ENCODE peak calls at places on chromosomes 1 and 21, in nine cellular contexts. J, T, D, R, O, I, L, Q and M are unnamed samples. For H3K36me3, the result is how much of the 10 kb centered on the place peaks cover.

GRCh38 chr1:51728611-51729155 is 111.8 kb downstream of the OSBPL9 start:
- DNase-seq in J (no peak), T (no peak), D (no peak), R (no peak), O (no peak), I (no peak), L (no peak), Q (no peak), M (no peak)

GRCh38 chr1:85316324-85316723 is 39.9 kb upstream of the BCL10 start:
- DNase-seq in J (no peak), T (no peak), D (no peak), R (no peak), O (no peak), I (no peak), L (no peak), Q (no peak), M (no peak)

GRCh38 chr1:13830170-13830569 is 130.2 kb downstream of the PRDM2 start:
- DNase-seq in J (no peak), T (no peak), D (no peak), R (no peak), O (no peak), I (no peak), L (no peak), Q (no peak), M (no peak)

GRCh38 chr1:9901148-9902059 is 8.7 kb downstream of the CTNNBIP1 start:
- DNase-seq in J (no peak), T (no peak), D (no peak), R (peak), O (no peak), I (no peak), L (peak), Q (no peak), M (no peak)

GRCh38 chr1:182249201-182249676 is 142.4 kb downstream of the GLUL start:
- DNase-seq in J (no peak), T (no peak), D (peak), R (no peak), O (no peak), I (peak), L (peak), Q (no peak), M (peak)

GRCh38 chr1:51628715-51629590 is 12.1 kb downstream of the OSBPL9 start:
- DNase-seq in J (no peak), T (no peak), D (peak), R (no peak), O (no peak), I (no peak), L (no peak), Q (no peak), M (no peak)

GRCh38 chr1:95023399-95024050 is 49.2 kb downstream of the ALG14 start:
- DNase-seq in J (peak), T (no peak), D (peak), R (no peak), O (no peak), I (no peak), L (no peak), Q (no peak), M (no peak)

GRCh38 chr1:6783956-6784559 is 1.2 kb upstream of the CAMTA1 start:
- DNase-seq in J (no peak), T (no peak), D (peak), R (no peak), O (no peak), I (peak), L (no peak), Q (no peak), M (no peak)

GRCh38 chr1:65958561-65959350 is 166.1 kb downstream of the PDE4B start:
- DNase-seq in J (peak), T (peak), D (peak), R (no peak), O (no peak), I (peak), L (no peak), Q (no peak), M (no peak)

GRCh38 chr1:56025942-56026341 is 553.4 kb downstream of the PLPP3 start:
- DNase-seq in J (peak), T (no peak), D (peak), R (no peak), O (no peak), I (no peak), L (no peak), Q (no peak), M (no peak)

GRCh38 chr1:115829023-115829674 is 11.8 kb downstream of the NHLH2 start:
- DNase-seq in J (peak), T (no peak), D (peak), R (peak), O (peak), I (no peak), L (no peak), Q (peak), M (peak)

GRCh38 chr1:57724535-57724934 is 300.7 kb upstream of the DAB1 start:
- DNase-seq in J (no peak), T (no peak), D (no peak), R (no peak), O (no peak), I (no peak), L (no peak), Q (no peak), M (no peak)

GRCh38 chr1:84643183-84643582 is 47.1 kb downstream of the SSX2IP start:
- DNase-seq in J (no peak), T (no peak), D (no peak), R (no peak), O (no peak), I (no peak), L (no peak), Q (no peak), M (no peak)

GRCh38 chr21:16305686-16306085 is 575.9 kb downstream of the USP25 start:
- DNase-seq in J (no peak), T (no peak), D (no peak), R (no peak), O (no peak), I (no peak), L (no peak), Q (no peak), M (no peak)

GRCh38 chr1:90718411-90719320 is 1.6 kb upstream of the BARHL2 start:
- DNase-seq in J (no peak), T (no peak), D (no peak), R (no peak), O (no peak), I (no peak), L (no peak), Q (no peak), M (no peak)

GRCh38 chr21:35226302-35226701 is 177.2 kb upstream of the RUNX1 start:
- DNase-seq in J (no peak), T (no peak), D (peak), R (no peak), O (no peak), I (no peak), L (peak), Q (no peak), M (no peak)

GRCh38 chr1:46204406-46204742 is 1.2 kb downstream of the LURAP1 start:
- DNase-seq in J (no peak), T (no peak), D (no peak), R (peak), O (no peak), I (no peak), L (no peak), Q (peak), M (no peak)

GRCh38 chr1:102772831-102773230 is 335.5 kb downstream of the COL11A1 start:
- DNase-seq in J (no peak), T (no peak), D (peak), R (no peak), O (no peak), I (no peak), L (no peak), Q (no peak), M (no peak)

GRCh38 chr1:15742339-15742801 is at the start of gene TMEM82:
- DNase-seq in J (no peak), T (no peak), D (no peak), R (no peak), O (peak), I (no peak), L (peak), Q (no peak), M (peak)

GRCh38 chr1:85550784-85551516 is 29.6 kb upstream of the CCN1 start:
- DNase-seq in J (peak), T (no peak), D (peak), R (no peak), O (no peak), I (no peak), L (no peak), Q (no peak), M (no peak)

GRCh38 chr1:248710305-248710900 is 7.8 kb upstream of the OR14I1 start:
- DNase-seq in J (no peak), T (no peak), D (no peak), R (no peak), O (no peak), I (no peak), L (no peak), Q (no peak), M (no peak)

GRCh38 chr1:209777587-209777986 is 6.8 kb downstream of the C1orf74 start:
- DNase-seq in J (no peak), T (no peak), D (no peak), R (no peak), O (no peak), I (no peak), L (no peak), Q (no peak), M (no peak)

GRCh38 chr21:43981151-43981870 is 30.8 kb upstream of the TRAPPC10 start:
- DNase-seq in J (no peak), T (no peak), D (no peak), R (no peak), O (no peak), I (no peak), L (no peak), Q (no peak), M (no peak)
- H3K36me3 ChIP-seq in J (under half), T (under half), D (under half), R (half or more), O (under half), I (under half), L (under half), Q (under half), M (under half)

DNA sequence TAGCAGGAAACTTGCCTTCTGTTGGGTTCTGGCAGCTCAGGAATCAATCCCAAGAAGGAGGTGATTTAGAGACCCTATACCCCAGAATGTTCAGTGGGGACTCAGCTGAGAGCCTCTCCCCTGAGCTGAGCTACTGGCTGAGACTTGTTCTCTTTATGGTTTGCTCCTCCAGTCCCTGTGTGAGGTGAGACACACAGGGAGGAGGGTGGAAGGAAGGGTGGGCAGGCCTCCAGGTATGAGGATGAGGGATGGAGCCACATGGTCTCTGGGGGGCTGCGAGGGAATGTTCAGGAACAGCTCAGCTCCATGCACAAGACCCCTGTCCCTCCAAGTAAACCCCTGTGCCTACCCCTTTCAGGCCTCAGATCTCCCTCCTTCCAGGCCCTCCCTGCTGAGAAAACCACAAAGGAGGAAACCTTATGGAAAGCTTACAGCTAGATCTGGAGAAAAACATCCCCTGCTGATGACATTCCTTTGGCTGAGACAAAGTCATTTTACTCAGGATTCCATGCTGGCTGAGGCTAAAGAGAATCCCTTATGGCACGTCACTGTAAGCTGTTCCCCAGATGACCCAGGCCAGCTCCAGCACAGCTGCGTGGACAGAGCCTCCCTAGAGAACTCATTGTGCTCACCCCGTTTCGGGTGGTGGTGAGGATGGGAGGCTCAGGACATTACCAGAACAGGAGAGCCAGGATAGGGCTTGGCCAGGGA is 91.5 kb upstream of the IPO9 start:
- DNase-seq in J (no peak), T (no peak), D (no peak), R (peak), O (peak), I (no peak), L (no peak), Q (peak), M (peak)
- H3K4me3 ChIP-seq in J (no peak), T (no peak), D (no peak), R (no peak), O (no peak), I (no peak), L (no peak), Q (no peak), M (no peak)

GRCh38 chr1:159056069-159056698 is 20.4 kb downstream of the AIM2 start:
- DNase-seq in J (no peak), T (no peak), D (no peak), R (no peak), O (no peak), I (no peak), L (no peak), Q (no peak), M (no peak)

GRCh38 chr1:159054427-159054826 is 22.1 kb downstream of the AIM2 start:
- DNase-seq in J (no peak), T (no peak), D (no peak), R (no peak), O (no peak), I (no peak), L (no peak), Q (no peak), M (no peak)

GRCh38 chr1:159055181-159055621 is 21.4 kb downstream of the AIM2 start:
- DNase-seq in J (no peak), T (no peak), D (no peak), R (no peak), O (no peak), I (no peak), L (no peak), Q (no peak), M (no peak)

GRCh38 chr1:159051436-159051835 is 25.1 kb downstream of the AIM2 start:
- DNase-seq in J (no peak), T (no peak), D (no peak), R (no peak), O (no peak), I (no peak), L (no peak), Q (no peak), M (no peak)
- H3K36me3 ChIP-seq in J (under half), T (half or more), D (under half), R (half or more), O (under half), I (half or more), L (under half), Q (under half), M (under half)

DNA sequence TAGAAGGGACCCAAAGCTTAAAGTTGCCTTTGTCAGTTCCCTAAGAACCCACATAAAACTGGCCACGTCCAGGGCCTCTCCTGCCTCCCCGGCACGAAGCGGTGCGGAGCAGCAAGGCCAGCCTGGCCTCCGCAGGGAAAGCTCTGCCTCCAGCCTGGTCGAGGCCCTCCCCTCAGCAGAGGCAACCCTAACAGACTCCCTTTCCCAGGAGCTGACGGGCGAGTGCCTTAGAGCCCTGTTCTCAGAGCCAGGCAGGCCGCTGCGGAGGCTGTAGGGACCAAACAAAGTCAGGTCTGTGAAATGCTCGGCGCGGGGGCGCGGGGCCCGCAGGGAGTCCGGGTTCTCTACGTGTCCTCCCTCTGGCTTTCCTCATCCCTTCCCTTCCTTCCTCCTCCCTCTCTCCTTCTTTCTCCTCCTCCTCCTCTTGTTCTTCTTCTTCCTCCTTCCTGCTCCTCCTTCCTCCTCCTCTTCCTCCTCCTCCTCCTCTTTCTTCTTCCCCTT is 40.7 kb downstream of the RIPK4 start:
- DNase-seq in J (no peak), T (no peak), D (no peak), R (no peak), O (no peak), I (no peak), L (peak), Q (no peak), M (no peak)
- H3K4me3 ChIP-seq in J (no peak), T (no peak), D (no peak), R (no peak), O (no peak), I (no peak), L (no peak), Q (no peak), M (no peak)

GRCh38 chr1:63921357-63921756 is 147.5 kb downstream of the ROR1 start:
- DNase-seq in J (no peak), T (no peak), D (no peak), R (no peak), O (no peak), I (no peak), L (no peak), Q (no peak), M (peak)

GRCh38 chr1:63917571-63918394 is 144.0 kb downstream of the ROR1 start:
- DNase-seq in J (no peak), T (no peak), D (peak), R (no peak), O (no peak), I (peak), L (no peak), Q (no peak), M (no peak)

GRCh38 chr1:63922848-63923247 is 149.0 kb downstream of the ROR1 start:
- DNase-seq in J (no peak), T (no peak), D (no peak), R (peak), O (no peak), I (no peak), L (no peak), Q (no peak), M (no peak)

GRCh38 chr1:63918395-63918945 is 144.7 kb downstream of the ROR1 start:
- DNase-seq in J (no peak), T (no peak), D (no peak), R (no peak), O (no peak), I (no peak), L (no peak), Q (no peak), M (no peak)

DNA sequence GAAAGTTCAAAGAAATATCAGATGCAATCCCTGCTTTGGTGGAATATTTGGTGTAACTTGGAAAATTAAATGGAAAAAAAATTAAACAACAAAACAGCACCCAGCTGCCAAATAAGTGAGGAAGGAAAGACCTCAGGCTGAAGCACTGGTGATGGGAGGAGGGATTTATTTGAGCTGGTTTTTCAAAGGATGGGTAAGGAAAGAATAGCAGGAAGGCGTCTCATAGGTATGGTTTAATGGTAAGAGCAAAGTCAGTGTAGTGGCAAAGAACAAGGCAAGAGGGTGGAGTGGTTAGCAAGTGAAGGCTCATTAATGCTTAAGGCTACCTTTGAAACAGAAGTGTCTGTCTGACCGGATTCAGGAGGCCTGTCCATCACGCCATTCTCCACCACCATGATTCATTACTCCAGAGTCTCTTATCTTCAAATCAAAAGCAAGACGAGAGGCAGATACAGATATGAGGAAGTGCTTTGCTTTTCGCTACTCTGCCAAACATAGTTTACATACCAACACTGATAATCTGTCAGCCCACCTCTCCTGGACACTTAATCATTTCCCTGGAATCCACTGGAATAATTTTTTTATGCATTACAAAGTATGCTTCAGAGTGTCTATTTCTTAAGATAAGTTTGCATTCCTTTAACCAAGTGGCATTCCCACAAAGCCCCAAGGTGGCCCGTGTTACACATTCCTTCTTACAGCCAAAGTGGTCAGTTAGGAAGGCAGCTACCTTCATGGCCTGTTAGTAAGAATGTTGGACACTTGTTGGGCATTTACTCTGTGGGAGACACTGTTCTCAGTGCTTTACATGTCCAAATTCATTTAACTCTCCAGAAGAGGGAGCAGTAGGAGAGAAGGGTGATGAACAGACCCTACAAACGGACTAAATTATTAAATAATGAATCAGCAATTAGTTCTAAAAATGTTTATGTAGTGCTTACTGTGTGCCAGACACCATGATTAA is 146.6 kb downstream of the ROR1 start:
- DNase-seq in J (peak), T (no peak), D (peak), R (no peak), O (no peak), I (no peak), L (no peak), Q (no peak), M (no peak)
- H3K36me3 ChIP-seq in J (under half), T (under half), D (under half), R (under half), O (under half), I (under half), L (under half), Q (under half), M (under half)

DNA sequence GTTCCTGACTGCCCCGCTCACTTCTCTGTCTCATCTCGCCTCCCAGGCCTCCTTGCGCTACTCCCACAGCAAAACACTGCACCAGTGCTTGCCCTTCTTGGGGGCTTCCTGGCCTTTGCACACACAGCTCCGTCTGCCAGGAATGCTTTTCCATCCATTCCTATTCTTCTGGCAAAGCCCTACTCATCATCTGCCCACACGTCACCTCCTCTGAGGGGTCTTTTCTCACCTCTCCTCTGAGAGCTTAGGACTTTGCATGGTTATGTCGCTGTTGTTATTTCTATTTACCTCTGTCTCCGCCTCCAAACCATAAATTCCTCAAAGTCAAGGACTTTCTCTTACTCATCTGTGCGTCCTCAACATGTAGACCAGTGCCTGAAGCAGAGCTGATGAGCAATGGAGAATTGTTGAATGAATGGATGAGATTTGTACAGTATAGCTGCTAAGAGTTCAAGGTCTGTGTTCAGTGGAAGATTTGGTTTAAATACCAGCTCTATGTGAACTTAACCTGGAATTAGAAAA is 26.4 kb upstream of the BTG2 start:
- DNase-seq in J (no peak), T (no peak), D (no peak), R (no peak), O (no peak), I (no peak), L (no peak), Q (no peak), M (no peak)
- H3K4me3 ChIP-seq in J (no peak), T (no peak), D (no peak), R (no peak), O (no peak), I (no peak), L (no peak), Q (no peak), M (no peak)